ENCODE peak calls at places on chromosomes 5 and 9, in seven cellular contexts. Y is CD8-positive, alpha-beta T cell; D is heart right ventricle; I is cardiac fibroblast; W is naive thymus-derived CD4-positive, alpha-beta T cell; R is kidney; V is HFF-Myc. K is an unnamed sample.

GRCh38 chr9:126591083-126591482 is 22.6 kb upstream of the LMX1B start:
- DNase-seq in W (no peak), I (no peak), D (no peak), V (no peak), Y (no peak), R (no peak), K (no peak)

GRCh38 chr9:130354378-130354777 is 88.8 kb downstream of the HMCN2 start:
- DNase-seq in D (no peak), R (peak), W (no peak), I (no peak), V (no peak), Y (no peak), K (no peak)

GRCh38 chr5:121171834-121172233 is 679.8 kb upstream of the FTMT start:
- DNase-seq in I (peak), Y (no peak), W (no peak), V (no peak), R (no peak), D (no peak), K (no peak)

GRCh38 chr9:137070906-137071275 is 534 bp upstream of the SAPCD2 start:
- DNase-seq in Y (no peak), R (peak), W (no peak), I (no peak), V (no peak), D (peak), K (no peak)

GRCh38 chr9:93908591-93909241 is 46.4 kb downstream of the BARX1 start:
- DNase-seq in Y (no peak), I (no peak), W (no peak), D (no peak), R (no peak), V (no peak), K (peak)

GRCh38 chr5:109866051-109866450 is 176.3 kb downstream of the MAN2A1 start:
- DNase-seq in R (no peak), I (peak), Y (no peak), W (no peak), D (no peak), V (no peak), K (no peak)

GRCh38 chr9:109181284-109181683 is 14.2 kb upstream of the FRRS1L start:
- DNase-seq in Y (no peak), I (no peak), R (no peak), D (no peak), V (no peak), W (peak), K (no peak)

GRCh38 chr9:131739988-131740648 is at the start of gene RAPGEF1:
- DNase-seq in I (no peak), Y (peak), D (peak), V (no peak), W (peak), R (peak), K (peak)

GRCh38 chr5:53031695-53032096 is 42.5 kb downstream of the ITGA2 start:
- DNase-seq in W (peak), V (no peak), Y (no peak), D (no peak), I (peak), R (no peak), K (peak)

GRCh38 chr9:75615284-75615683 is 275.2 kb upstream of the PCSK5 start:
- DNase-seq in D (no peak), R (no peak), V (no peak), Y (no peak), I (no peak), W (no peak), K (no peak)

GRCh38 chr5:1009359-1010180 is 968 bp downstream of the NKD2 start:
- DNase-seq in V (no peak), Y (no peak), I (no peak), D (peak), W (no peak), R (peak), K (no peak)

GRCh38 chr5:103646698-103647614 is 84.4 kb upstream of the NUDT12 start:
- DNase-seq in Y (no peak), V (no peak), D (no peak), I (no peak), W (no peak), R (no peak), K (no peak)

GRCh38 chr9:112868956-112869594 is 21.6 kb downstream of the SLC46A2 start:
- DNase-seq in D (no peak), I (no peak), Y (no peak), R (no peak), W (no peak), V (no peak), K (no peak)

GRCh38 chr9:136550439-136551085 is 4.7 kb upstream of the NOTCH1 start:
- DNase-seq in W (no peak), I (no peak), V (no peak), R (no peak), D (peak), Y (no peak), K (no peak)

GRCh38 chr5:74257645-74258328 is 382.7 kb downstream of the ENC1 start:
- DNase-seq in I (peak), W (no peak), D (peak), V (no peak), Y (no peak), R (peak), K (no peak)

GRCh38 chr9:119365291-119366027 is 3.8 kb downstream of the BRINP1 start:
- DNase-seq in Y (no peak), W (no peak), I (peak), V (no peak), D (no peak), R (no peak), K (peak)

GRCh38 chr9:73575661-73576060 is 424.0 kb downstream of the ANXA1 start:
- DNase-seq in W (no peak), V (no peak), I (no peak), Y (no peak), R (no peak), D (no peak), K (no peak)
- H3K4me3 ChIP-seq in W (no peak), V (no peak), I (no peak), Y (no peak), R (no peak), D (no peak), K (no peak)

GRCh38 chr9:77018058-77019009 is 1.1 kb upstream of the FOXB2 start:
- DNase-seq in Y (no peak), R (peak), I (no peak), D (no peak), W (no peak), V (no peak), K (no peak)
- H3K4me3 ChIP-seq in Y (no peak), R (no peak), I (no peak), D (no peak), W (no peak), V (no peak), K (no peak)

GRCh38 chr5:143245929-143246561 is 157.4 kb downstream of the NR3C1 start:
- DNase-seq in I (peak), Y (no peak), D (no peak), V (peak), R (no peak), W (no peak), K (no peak)

GRCh38 chr5:143243103-143243502 is 160.4 kb downstream of the NR3C1 start:
- DNase-seq in R (no peak), Y (no peak), V (no peak), W (no peak), D (no peak), I (no peak), K (no peak)

GRCh38 chr5:143247134-143247815 is 156.2 kb downstream of the NR3C1 start:
- DNase-seq in I (no peak), Y (no peak), D (no peak), V (no peak), W (no peak), R (no peak), K (no peak)

GRCh38 chr5:143244000-143244736 is 159.3 kb downstream of the NR3C1 start:
- DNase-seq in I (peak), W (no peak), R (peak), Y (no peak), V (peak), D (no peak), K (no peak)

DNA sequence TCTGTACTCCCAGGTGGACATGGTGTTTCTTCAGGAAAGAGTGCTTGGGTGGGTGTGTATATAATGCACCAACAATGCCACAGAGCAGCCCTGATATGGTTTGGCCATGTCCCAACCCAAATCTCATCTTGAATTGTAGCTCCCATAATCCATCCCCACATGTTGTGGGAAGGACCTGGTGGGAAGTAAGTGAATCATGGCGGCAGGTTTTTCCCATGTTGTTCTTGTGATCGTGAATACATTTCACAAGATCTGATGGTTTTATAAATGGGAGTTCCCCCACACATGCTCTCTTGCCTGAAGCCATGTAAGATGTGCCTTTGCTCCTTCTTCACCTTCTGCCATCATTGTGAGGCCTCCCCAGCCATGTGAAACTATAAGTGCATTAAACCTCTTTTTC is 158.5 kb downstream of the NR3C1 start:
- DNase-seq in Y (no peak), W (no peak), I (peak), R (no peak), V (no peak), D (no peak), K (no peak)
- H3K4me3 ChIP-seq in Y (no peak), W (no peak), I (no peak), R (no peak), V (peak), D (no peak), K (no peak)

GRCh38 chr9:34652608-34653007 is 623 bp downstream of the IL11RA start:
- DNase-seq in W (no peak), I (no peak), R (no peak), V (no peak), Y (no peak), D (no peak), K (no peak)

GRCh38 chr9:34650816-34651215 is 1.2 kb upstream of the IL11RA start:
- DNase-seq in R (no peak), W (no peak), D (no peak), V (no peak), I (peak), Y (no peak), K (no peak)

GRCh38 chr9:34651286-34651685 is 699 bp upstream of the IL11RA start:
- DNase-seq in R (no peak), Y (no peak), I (peak), W (no peak), V (no peak), D (no peak), K (no peak)

GRCh38 chr9:34653131-34653530 is 1.1 kb downstream of the IL11RA start:
- DNase-seq in I (peak), R (no peak), W (no peak), Y (no peak), D (no peak), V (no peak), K (no peak)

GRCh38 chr9:34651876-34652602 is at the start of gene IL11RA:
- DNase-seq in Y (no peak), V (no peak), D (peak), W (no peak), R (peak), I (peak), K (peak)
- H3K4me3 ChIP-seq in Y (no peak), V (peak), D (peak), W (no peak), R (peak), I (peak), K (no peak)

GRCh38 chr9:122318284-122318683 is 52.5 kb upstream of the PTGS1 start:
- DNase-seq in V (no peak), R (no peak), I (no peak), W (no peak), Y (no peak), D (no peak), K (no peak)
- H3K4me3 ChIP-seq in V (no peak), R (no peak), I (no peak), W (no peak), Y (no peak), D (no peak), K (no peak)

GRCh38 chr5:142683885-142684505 is 1.9 kb downstream of the FGF1 start:
- DNase-seq in W (no peak), V (no peak), Y (no peak), I (no peak), R (no peak), D (no peak), K (no peak)
- H3K4me3 ChIP-seq in W (no peak), V (no peak), Y (no peak), I (no peak), R (no peak), D (no peak), K (no peak)

DNA sequence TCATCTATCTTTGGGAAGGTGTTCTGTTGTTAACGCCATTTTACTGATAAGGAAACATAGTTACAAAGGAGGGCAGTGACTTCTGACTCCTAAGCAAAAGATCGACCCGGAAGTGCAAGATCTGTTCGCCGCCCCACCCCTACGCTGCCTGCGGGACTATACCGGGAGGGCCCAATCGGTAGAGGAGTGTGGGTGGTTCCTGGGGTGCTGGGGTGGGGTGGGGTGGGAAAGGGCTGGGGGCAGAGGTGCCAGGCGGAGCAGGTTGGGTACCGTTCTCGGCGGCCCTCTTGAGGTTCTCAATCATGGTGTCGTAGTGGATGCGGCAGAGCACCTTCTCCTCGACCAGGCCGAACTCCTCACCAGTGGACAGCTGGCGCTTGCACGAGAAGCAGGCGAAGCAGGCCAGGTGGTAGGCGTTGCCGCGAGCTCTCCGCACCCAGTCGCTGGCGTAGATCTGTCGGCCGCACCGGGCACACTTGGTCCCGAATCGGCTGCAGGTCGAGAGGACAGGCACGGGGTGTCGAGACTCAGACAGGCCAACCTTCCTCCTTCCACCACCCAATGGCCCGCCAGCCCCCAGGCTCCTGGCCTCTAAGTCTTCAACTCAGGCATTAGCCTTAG is 11.8 kb downstream of the LHX6 start:
- DNase-seq in W (no peak), I (no peak), R (peak), D (no peak), V (no peak), Y (no peak), K (no peak)
- H3K4me3 ChIP-seq in W (no peak), I (no peak), R (no peak), D (no peak), V (no peak), Y (no peak), K (no peak)